ENCODE peak calls at places on chromosomes 4 and X, in seven cellular contexts. Y, Z, Q, R, P, M and L are unnamed samples.

GRCh38 chrX:153816821-153817220 is 13.5 kb downstream of the PDZD4 start:
- DNase-seq in Y (no peak), P (no peak), Z (no peak), M (no peak), Q (no peak), R (no peak), L (no peak)

GRCh38 chr4:15756361-15756861 is 21.7 kb upstream of the CD38 start:
- DNase-seq in P (peak; percentile 11), Q (peak; percentile 61), M (no peak), Y (no peak), R (no peak), Z (no peak), L (no peak)

GRCh38 chr4:173051697-173052096 is 116.9 kb upstream of the GALNT7 start:
- DNase-seq in M (no peak), P (peak; percentile 41), Y (no peak), Q (no peak), Z (no peak), R (no peak), L (no peak)

GRCh38 chr4:5341151-5341925 is 290.1 kb downstream of the STK32B start:
- DNase-seq in Z (no peak), P (no peak), Q (no peak), Y (no peak), M (no peak), R (no peak), L (no peak)

GRCh38 chr4:58760737-58761136 is 1650.6 kb upstream of the IGFBP7 start:
- DNase-seq in M (no peak), R (no peak), Y (no peak), Z (no peak), P (no peak), Q (no peak), L (no peak)

GRCh38 chrX:143934542-143934941 is 50.7 kb downstream of the UBE2NL start:
- DNase-seq in P (no peak), R (no peak), M (no peak), Z (no peak), Q (no peak), Y (no peak), L (no peak)

GRCh38 chr4:114921191-114921590 is 192.2 kb downstream of the NDST4 start:
- DNase-seq in Q (no peak), M (no peak), Z (no peak), Y (no peak), P (no peak), R (no peak), L (no peak)

GRCh38 chr4:174697164-174697563 is 131.9 kb downstream of the GLRA3 start:
- DNase-seq in M (peak; percentile 14), P (peak; percentile 9), Z (no peak), R (no peak), Y (no peak), Q (no peak), L (no peak)

GRCh38 chrX:120517936-120518335 is 42.8 kb downstream of the CUL4B start:
- DNase-seq in Q (no peak), Y (no peak), R (no peak), M (no peak), P (peak; percentile 79), Z (no peak), L (no peak)

GRCh38 chrX:13506574-13506973 is 62.8 kb upstream of the EGFL6 start:
- DNase-seq in Z (peak; percentile 53), P (peak; percentile 70), M (no peak), Y (no peak), R (peak; percentile 8), Q (peak; percentile 49), L (no peak)

GRCh38 chrX:19064175-19064574 is 58.1 kb downstream of the ADGRG2 start:
- DNase-seq in Y (no peak), Q (no peak), M (no peak), P (no peak), Z (no peak), R (no peak), L (no peak)

GRCh38 chr4:174521800-174522182 is 497 bp downstream of the HPGD start:
- DNase-seq in Z (peak; percentile 40), Q (peak; percentile 35), P (no peak), Y (no peak), R (peak; percentile 24), M (no peak), L (no peak)

GRCh38 chr4:130233377-130234047 is 1137.6 kb downstream of the C4orf33 start:
- DNase-seq in M (no peak), R (no peak), P (no peak), Q (no peak), Z (no peak), Y (no peak), L (no peak)

GRCh38 chrX:107549504-107549903 is 78.8 kb upstream of the PRPS1 start:
- DNase-seq in R (no peak), M (no peak), Q (no peak), Y (no peak), P (no peak), Z (no peak), L (no peak)

GRCh38 chr4:54085284-54085683 is 14.7 kb upstream of the GSX2 start:
- DNase-seq in R (no peak), M (peak; percentile 77), Y (peak; percentile 76), Z (no peak), P (peak; percentile 95), Q (no peak), L (no peak)

GRCh38 chr4:150037251-150037856 is 40.9 kb upstream of the DCLK2 start:
- DNase-seq in R (no peak), Q (no peak), Y (no peak), Z (no peak), P (no peak), M (no peak), L (no peak)

GRCh38 chrX:102899940-102900916 is 36.8 kb upstream of the RAB40AL start:
- DNase-seq in Y (no peak), R (peak; percentile 63), P (peak; percentile 76), Q (peak; percentile 75), Z (peak; percentile 68), M (peak; percentile 74), L (peak; percentile 66)

GRCh38 chrX:113522814-113523213 is 682.2 kb upstream of the AMOT start:
- DNase-seq in Q (no peak), Y (no peak), Z (no peak), R (no peak), M (no peak), P (no peak), L (no peak)